ENCODE peak calls at places on chromosome 4, in seven cellular contexts. One of them, this sample, is unnamed.

GRCh38 chr4:150462743-150463142 is 119.2 kb upstream of the MAB21L2 start:
- DNase-seq in tibial artery: no peak
- DNase-seq in cardiac muscle cell: no peak
- DNase-seq in GM23248: no peak
- DNase-seq in stomach: no peak
- DNase-seq in SJSA1: no peak
- DNase-seq in esophagus muscularis mucosa: no peak
- DNase-seq in this sample: no peak

GRCh38 chr4:183158062-183158461 is 59.0 kb downstream of the WWC2 start:
- DNase-seq in tibial artery: no peak
- DNase-seq in cardiac muscle cell: no peak
- DNase-seq in stomach: no peak
- DNase-seq in SJSA1: no peak
- DNase-seq in esophagus muscularis mucosa: no peak
- DNase-seq in GM23248: peak
- DNase-seq in this sample: no peak

GRCh38 chr4:154838155-154838554 is 57.1 kb downstream of the RBM46 start:
- DNase-seq in GM23248: no peak
- DNase-seq in esophagus muscularis mucosa: no peak
- DNase-seq in stomach: no peak
- DNase-seq in SJSA1: no peak
- DNase-seq in cardiac muscle cell: no peak
- DNase-seq in tibial artery: no peak
- DNase-seq in this sample: no peak

GRCh38 chr4:38876636-38877035 is 9.0 kb downstream of the FAM114A1 start:
- DNase-seq in GM23248: no peak
- DNase-seq in SJSA1: no peak
- DNase-seq in cardiac muscle cell: no peak
- DNase-seq in tibial artery: no peak
- DNase-seq in stomach: no peak
- DNase-seq in esophagus muscularis mucosa: no peak
- DNase-seq in this sample: no peak

GRCh38 chr4:60992037-60992436 is 208.1 kb upstream of the ADGRL3 start:
- DNase-seq in tibial artery: no peak
- DNase-seq in stomach: no peak
- DNase-seq in cardiac muscle cell: no peak
- DNase-seq in GM23248: no peak
- DNase-seq in SJSA1: no peak
- DNase-seq in esophagus muscularis mucosa: no peak
- DNase-seq in this sample: no peak

GRCh38 chr4:138577145-138577544 is 335.0 kb upstream of the SLC7A11 start:
- DNase-seq in SJSA1: no peak
- DNase-seq in stomach: no peak
- DNase-seq in tibial artery: no peak
- DNase-seq in GM23248: no peak
- DNase-seq in esophagus muscularis mucosa: no peak
- DNase-seq in cardiac muscle cell: no peak
- DNase-seq in this sample: no peak

GRCh38 chr4:102717448-102718092 is 43.2 kb downstream of the MANBA start:
- DNase-seq in tibial artery: no peak
- DNase-seq in SJSA1: no peak
- DNase-seq in GM23248: no peak
- DNase-seq in stomach: no peak
- DNase-seq in cardiac muscle cell: no peak
- DNase-seq in esophagus muscularis mucosa: no peak
- DNase-seq in this sample: no peak

GRCh38 chr4:3252831-3253641 is 4.1 kb downstream of the MSANTD1 start:
- DNase-seq in tibial artery: peak
- DNase-seq in GM23248: no peak
- DNase-seq in SJSA1: no peak
- DNase-seq in esophagus muscularis mucosa: no peak
- DNase-seq in stomach: no peak
- DNase-seq in cardiac muscle cell: no peak
- DNase-seq in this sample: no peak

GRCh38 chr4:110897779-110898178 is 274.9 kb upstream of the PITX2 start:
- DNase-seq in SJSA1: no peak
- DNase-seq in GM23248: no peak
- DNase-seq in stomach: no peak
- DNase-seq in tibial artery: no peak
- DNase-seq in esophagus muscularis mucosa: no peak
- DNase-seq in cardiac muscle cell: no peak
- DNase-seq in this sample: no peak

GRCh38 chr4:40454816-40455215 is 119.7 kb downstream of the CHRNA9 start:
- DNase-seq in stomach: no peak
- DNase-seq in cardiac muscle cell: no peak
- DNase-seq in GM23248: no peak
- DNase-seq in esophagus muscularis mucosa: no peak
- DNase-seq in SJSA1: no peak
- DNase-seq in tibial artery: no peak
- DNase-seq in this sample: no peak

GRCh38 chr4:32196950-32197688 is 1477.0 kb downstream of the PCDH7 start:
- DNase-seq in stomach: no peak
- DNase-seq in SJSA1: no peak
- DNase-seq in cardiac muscle cell: no peak
- DNase-seq in esophagus muscularis mucosa: no peak
- DNase-seq in tibial artery: no peak
- DNase-seq in GM23248: no peak
- DNase-seq in this sample: no peak

GRCh38 chr4:113406723-113407016 is 354.9 kb downstream of the CAMK2D start:
- DNase-seq in stomach: no peak
- DNase-seq in tibial artery: no peak
- DNase-seq in GM23248: no peak
- DNase-seq in SJSA1: no peak
- DNase-seq in cardiac muscle cell: no peak
- DNase-seq in esophagus muscularis mucosa: no peak
- DNase-seq in this sample: no peak

GRCh38 chr4:158005021-158005420 is 167.8 kb downstream of the GASK1B start:
- DNase-seq in tibial artery: no peak
- DNase-seq in SJSA1: no peak
- DNase-seq in stomach: no peak
- DNase-seq in GM23248: no peak
- DNase-seq in esophagus muscularis mucosa: no peak
- DNase-seq in cardiac muscle cell: no peak
- DNase-seq in this sample: no peak

GRCh38 chr4:188603646-188604045 is 464.4 kb downstream of the TRIML1 start:
- DNase-seq in GM23248: peak
- DNase-seq in tibial artery: no peak
- DNase-seq in stomach: no peak
- DNase-seq in SJSA1: no peak
- DNase-seq in esophagus muscularis mucosa: no peak
- DNase-seq in cardiac muscle cell: no peak
- DNase-seq in this sample: no peak

GRCh38 chr4:119100640-119101039 is 35.0 kb upstream of the MYOZ2 start:
- DNase-seq in tibial artery: no peak
- DNase-seq in SJSA1: no peak
- DNase-seq in cardiac muscle cell: no peak
- DNase-seq in stomach: no peak
- DNase-seq in esophagus muscularis mucosa: no peak
- DNase-seq in GM23248: no peak
- DNase-seq in this sample: no peak

GRCh38 chr4:138310991-138311390 is 68.8 kb upstream of the SLC7A11 start:
- DNase-seq in esophagus muscularis mucosa: no peak
- DNase-seq in GM23248: peak
- DNase-seq in cardiac muscle cell: no peak
- DNase-seq in tibial artery: no peak
- DNase-seq in stomach: no peak
- DNase-seq in SJSA1: peak
- DNase-seq in this sample: no peak

GRCh38 chr4:144647095-144647959 is 1.4 kb downstream of the HHIP start:
- DNase-seq in tibial artery: no peak
- DNase-seq in SJSA1: no peak
- DNase-seq in esophagus muscularis mucosa: no peak
- DNase-seq in GM23248: peak
- DNase-seq in stomach: no peak
- DNase-seq in cardiac muscle cell: no peak
- DNase-seq in this sample: peak

GRCh38 chr4:18917689-18918088 is 896.1 kb upstream of the LCORL start:
- DNase-seq in SJSA1: no peak
- DNase-seq in GM23248: no peak
- DNase-seq in stomach: no peak
- DNase-seq in cardiac muscle cell: no peak
- DNase-seq in tibial artery: no peak
- DNase-seq in esophagus muscularis mucosa: no peak
- DNase-seq in this sample: no peak

GRCh38 chr4:3240936-3241522 is 7.9 kb upstream of the MSANTD1 start:
- DNase-seq in SJSA1: no peak
- DNase-seq in cardiac muscle cell: no peak
- DNase-seq in tibial artery: no peak
- DNase-seq in GM23248: no peak
- DNase-seq in stomach: no peak
- DNase-seq in esophagus muscularis mucosa: no peak
- DNase-seq in this sample: no peak

GRCh38 chr4:177155454-177155853 is 154.2 kb upstream of the NEIL3 start:
- DNase-seq in GM23248: no peak
- DNase-seq in tibial artery: no peak
- DNase-seq in cardiac muscle cell: no peak
- DNase-seq in stomach: no peak
- DNase-seq in esophagus muscularis mucosa: no peak
- DNase-seq in SJSA1: no peak
- DNase-seq in this sample: no peak

GRCh38 chr4:125283702-125284279 is 31.0 kb upstream of the FAT4 start:
- DNase-seq in GM23248: peak
- DNase-seq in stomach: no peak
- DNase-seq in tibial artery: no peak
- DNase-seq in cardiac muscle cell: peak
- DNase-seq in SJSA1: no peak
- DNase-seq in esophagus muscularis mucosa: no peak
- DNase-seq in this sample: no peak

GRCh38 chr4:154490261-154490588 is 1.4 kb downstream of the DCHS2 start:
- DNase-seq in SJSA1: no peak
- DNase-seq in GM23248: no peak
- DNase-seq in cardiac muscle cell: no peak
- DNase-seq in stomach: no peak
- DNase-seq in tibial artery: no peak
- DNase-seq in esophagus muscularis mucosa: no peak
- DNase-seq in this sample: no peak

DNA sequence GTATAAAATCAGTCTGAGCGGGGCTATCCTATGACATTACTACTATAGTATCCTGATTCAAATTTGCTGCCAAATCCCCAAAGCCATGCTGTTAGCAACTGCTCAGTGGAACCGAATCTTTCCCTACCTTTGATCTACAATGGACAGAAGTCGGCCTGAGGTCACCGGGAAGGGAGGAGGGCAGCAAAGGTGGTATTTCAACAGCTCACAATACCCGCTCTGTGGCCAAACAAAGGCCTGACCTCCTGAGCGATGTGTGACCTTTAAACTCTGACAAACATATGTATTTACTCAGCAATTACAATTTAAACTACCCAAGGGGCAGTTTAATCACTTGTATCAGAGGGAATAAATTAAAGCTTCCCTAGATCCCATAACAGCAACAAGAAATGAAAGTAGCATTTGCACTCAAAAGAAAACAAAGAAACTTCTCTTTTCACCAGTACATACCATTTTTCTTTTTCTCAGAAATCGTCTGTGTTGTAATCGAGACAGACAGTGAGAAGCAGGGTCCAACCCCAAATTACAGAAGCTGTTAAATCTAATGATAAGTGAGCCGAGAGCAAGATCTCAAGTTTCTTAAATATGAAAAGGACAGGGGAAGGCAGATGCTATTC is 11.6 kb upstream of the TMEM128 start:
- DNase-seq in esophagus muscularis mucosa: no peak
- DNase-seq in SJSA1: no peak
- DNase-seq in cardiac muscle cell: no peak
- DNase-seq in GM23248: no peak
- DNase-seq in tibial artery: no peak
- DNase-seq in stomach: no peak
- DNase-seq in this sample: no peak
- H3K27ac ChIP-seq in esophagus muscularis mucosa: no peak
- H3K27ac ChIP-seq in SJSA1: no peak
- H3K27ac ChIP-seq in cardiac muscle cell: no peak
- H3K27ac ChIP-seq in GM23248: no peak
- H3K27ac ChIP-seq in tibial artery: no peak
- H3K27ac ChIP-seq in stomach: no peak
- H3K27ac ChIP-seq in this sample: no peak

DNA sequence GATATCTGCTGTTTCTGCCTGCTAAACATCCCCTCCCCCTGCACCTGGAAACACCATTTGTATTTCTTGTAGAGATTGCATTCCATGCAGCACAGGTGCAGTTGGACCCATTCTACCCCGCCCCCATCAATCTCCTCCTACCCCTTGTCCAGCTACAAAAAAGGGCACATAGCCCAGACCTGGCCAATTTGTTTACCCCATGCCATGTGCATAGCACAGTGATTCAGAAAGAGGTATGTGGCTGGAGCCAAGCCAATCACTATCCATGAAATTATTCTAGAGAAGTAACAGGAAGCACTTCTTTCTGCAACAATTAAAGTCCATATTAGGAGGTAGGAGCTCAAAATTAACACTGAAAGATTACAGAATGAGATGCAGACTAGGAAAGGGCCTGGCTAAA is 20.2 kb upstream of the TMEM184C start:
- DNase-seq in tibial artery: no peak
- DNase-seq in cardiac muscle cell: no peak
- DNase-seq in esophagus muscularis mucosa: peak
- DNase-seq in SJSA1: peak
- DNase-seq in GM23248: peak
- DNase-seq in stomach: peak
- DNase-seq in this sample: no peak
- H3K27ac ChIP-seq in tibial artery: peak
- H3K27ac ChIP-seq in cardiac muscle cell: no peak
- H3K27ac ChIP-seq in esophagus muscularis mucosa: no peak
- H3K27ac ChIP-seq in SJSA1: no peak
- H3K27ac ChIP-seq in GM23248: peak
- H3K27ac ChIP-seq in stomach: peak
- H3K27ac ChIP-seq in this sample: no peak

GRCh38 chr4:179164642-179165338 is 1722.6 kb upstream of the AGA start:
- DNase-seq in tibial artery: no peak
- DNase-seq in stomach: no peak
- DNase-seq in SJSA1: no peak
- DNase-seq in cardiac muscle cell: no peak
- DNase-seq in GM23248: no peak
- DNase-seq in esophagus muscularis mucosa: no peak
- DNase-seq in this sample: no peak
- H3K27ac ChIP-seq in tibial artery: no peak
- H3K27ac ChIP-seq in stomach: no peak
- H3K27ac ChIP-seq in SJSA1: no peak
- H3K27ac ChIP-seq in cardiac muscle cell: no peak
- H3K27ac ChIP-seq in GM23248: no peak
- H3K27ac ChIP-seq in esophagus muscularis mucosa: no peak
- H3K27ac ChIP-seq in this sample: no peak

DNA sequence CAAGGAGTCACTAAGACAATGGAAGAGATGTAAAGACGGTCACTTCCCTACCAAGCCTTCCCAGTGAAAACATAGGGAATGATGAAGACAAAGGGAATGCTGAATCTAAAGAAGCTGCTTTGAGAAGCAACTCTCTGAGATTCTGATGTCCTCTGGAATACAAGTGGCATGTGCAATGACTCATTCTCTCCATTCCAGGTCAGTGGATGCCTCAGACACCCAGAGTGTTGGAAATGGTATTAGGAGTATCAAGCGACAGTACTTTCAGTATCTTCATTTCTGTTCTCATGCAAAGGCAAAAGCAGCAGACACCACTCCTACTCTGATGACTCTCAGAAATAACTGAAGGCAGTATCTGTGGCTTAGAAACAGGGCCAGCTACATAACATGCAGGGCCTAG is 102.6 kb downstream of the FSTL5 start:
- DNase-seq in tibial artery: no peak
- DNase-seq in GM23248: no peak
- DNase-seq in esophagus muscularis mucosa: no peak
- DNase-seq in stomach: no peak
- DNase-seq in cardiac muscle cell: peak
- DNase-seq in SJSA1: no peak
- DNase-seq in this sample: no peak
- H3K27ac ChIP-seq in tibial artery: no peak
- H3K27ac ChIP-seq in GM23248: no peak
- H3K27ac ChIP-seq in esophagus muscularis mucosa: no peak
- H3K27ac ChIP-seq in stomach: no peak
- H3K27ac ChIP-seq in cardiac muscle cell: peak
- H3K27ac ChIP-seq in SJSA1: no peak
- H3K27ac ChIP-seq in this sample: no peak

GRCh38 chr4:169283114-169283509 is 12.4 kb upstream of the SH3RF1 start:
- DNase-seq in cardiac muscle cell: no peak
- DNase-seq in tibial artery: no peak
- DNase-seq in esophagus muscularis mucosa: no peak
- DNase-seq in SJSA1: peak
- DNase-seq in stomach: no peak
- DNase-seq in GM23248: peak
- DNase-seq in this sample: no peak
- H3K27ac ChIP-seq in cardiac muscle cell: no peak
- H3K27ac ChIP-seq in tibial artery: no peak
- H3K27ac ChIP-seq in esophagus muscularis mucosa: no peak
- H3K27ac ChIP-seq in SJSA1: peak
- H3K27ac ChIP-seq in stomach: no peak
- H3K27ac ChIP-seq in GM23248: peak
- H3K27ac ChIP-seq in this sample: no peak

This sample was measured in caudate nucleus.